ENCODE peak calls at places on chromosomes 4 and X, in four cellular contexts. J is PC-3, M is A549, Z is AG09309. R is an unnamed sample.

GRCh38 chrX:133911816-133912495 is 73.4 kb downstream of the GPC3 start:
- DNase-seq in J (no peak), M (no peak), Z (no peak), R (peak; percentile 4)

GRCh38 chr4:66837496-66837895 is 707.8 kb downstream of the CENPC start:
- DNase-seq in J (no peak), M (no peak), Z (no peak), R (no peak)

GRCh38 chr4:81084029-81084428 is 53.5 kb downstream of the BMP3 start:
- DNase-seq in J (peak; percentile 65), M (peak; percentile 10), Z (peak; percentile 57), R (peak; percentile 82)

GRCh38 chr4:2472187-2472586 is 3.3 kb downstream of the RNF4 start:
- DNase-seq in J (no peak), M (no peak), Z (no peak), R (peak; percentile 34)

GRCh38 chr4:2939383-2940243 is 23.6 kb downstream of the NOP14 start:
- DNase-seq in J (no peak), M (no peak), Z (no peak), R (no peak)

GRCh38 chr4:165443276-165443675 is 64.5 kb downstream of the CPE start:
- DNase-seq in J (no peak), M (no peak), Z (no peak), R (no peak)

GRCh38 chrX:147570483-147570882 is 341.2 kb upstream of the FMR1 start:
- DNase-seq in J (no peak), M (no peak), Z (no peak), R (no peak)

GRCh38 chr4:122142687-122143086 is 9.4 kb upstream of the BLTP1 start:
- DNase-seq in J (no peak), M (no peak), Z (no peak), R (no peak)

GRCh38 chr4:78949735-78950134 is 10.5 kb upstream of the PAQR3 start:
- DNase-seq in J (no peak), M (no peak), Z (no peak), R (no peak)

GRCh38 chr4:145482209-145483021 is 762 bp downstream of the SMAD1 start:
- DNase-seq in J (peak; percentile 66), M (peak; percentile 46), Z (peak; percentile 24), R (peak; percentile 65)

GRCh38 chr4:144645102-144645469 is 870 bp upstream of the HHIP start:
- DNase-seq in J (no peak), M (no peak), Z (no peak), R (no peak)

GRCh38 chrX:120568047-120568446 is 7.3 kb upstream of the CUL4B start:
- DNase-seq in J (no peak), M (no peak), Z (no peak), R (peak; percentile 66)

GRCh38 chrX:111386884-111387283 is 25.1 kb downstream of the DCX start:
- DNase-seq in J (no peak), M (no peak), Z (no peak), R (peak; percentile 0)

GRCh38 chr4:147173797-147174196 is 228.1 kb upstream of the TTC29 start:
- DNase-seq in J (no peak), M (no peak), Z (no peak), R (no peak)

GRCh38 chrX:154761977-154762528 is 611 bp upstream of the DKC1 start:
- DNase-seq in J (no peak), M (no peak), Z (no peak), R (no peak)

GRCh38 chrX:45233541-45233940 is 32.9 kb upstream of the DIPK2B start:
- DNase-seq in J (no peak), M (no peak), Z (no peak), R (peak; percentile 1)

GRCh38 chr4:183601381-183601780 is 57.6 kb downstream of the RWDD4 start:
- DNase-seq in J (no peak), M (no peak), Z (no peak), R (no peak)

GRCh38 chr4:22408474-22408873 is 107.4 kb downstream of the ADGRA3 start:
- DNase-seq in J (no peak), M (no peak), Z (no peak), R (no peak)

GRCh38 chrX:10972731-10973130 is 138.4 kb upstream of the HCCS start:
- DNase-seq in J (no peak), M (no peak), Z (peak; percentile 4), R (no peak)

GRCh38 chrX:106680716-106681115 is 45.8 kb upstream of the RNF128 start:
- DNase-seq in J (no peak), M (no peak), Z (no peak), R (no peak)

GRCh38 chrX:31670245-31670644 is 598.4 kb upstream of the FTHL17 start:
- DNase-seq in J (no peak), M (no peak), Z (no peak), R (no peak)

GRCh38 chr4:8323947-8324555 is 54.5 kb downstream of the HTRA3 start:
- DNase-seq in J (no peak), M (no peak), Z (no peak), R (peak; percentile 90)

GRCh38 chrX:118520206-118520857 is 24.7 kb downstream of the DOCK11 start:
- DNase-seq in J (peak; percentile 5), M (no peak), Z (no peak), R (peak; percentile 56)

GRCh38 chr4:75895744-75896314 is 6.4 kb downstream of the PPEF2 start:
- DNase-seq in J (peak; percentile 31), M (peak; percentile 27), Z (no peak), R (peak; percentile 33)

GRCh38 chr4:75889537-75890199 is 12.6 kb downstream of the PPEF2 start:
- DNase-seq in J (no peak), M (no peak), Z (no peak), R (no peak)

GRCh38 chr4:75891611-75892010 is 10.6 kb downstream of the PPEF2 start:
- DNase-seq in J (no peak), M (no peak), Z (no peak), R (no peak)

DNA sequence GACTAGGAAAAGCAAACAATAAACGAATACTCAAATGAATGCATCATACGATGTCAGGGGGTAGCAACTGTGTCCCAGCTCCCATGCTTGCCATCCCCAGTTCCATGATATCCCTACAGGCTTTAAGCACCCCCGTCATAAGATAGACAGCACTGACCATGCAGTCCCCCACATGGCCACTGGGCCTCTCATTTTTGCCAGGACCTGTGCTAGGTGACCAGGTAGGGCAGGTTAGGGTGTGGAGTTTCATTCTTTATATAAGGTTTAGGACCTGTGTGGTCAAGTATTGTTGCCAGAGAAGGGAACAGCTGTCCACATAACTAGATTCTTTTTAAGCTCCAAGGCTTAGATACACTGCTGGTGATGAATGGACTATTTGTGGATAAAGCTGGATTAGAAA is 9.7 kb downstream of the PPEF2 start:
- DNase-seq in J (peak; percentile 11), M (peak; percentile 5), Z (no peak), R (no peak)
- TF ChIP-seq CTCF in J (peak; percentile 35), M (no peak), Z (peak; percentile 16), R (peak; percentile 18)

DNA sequence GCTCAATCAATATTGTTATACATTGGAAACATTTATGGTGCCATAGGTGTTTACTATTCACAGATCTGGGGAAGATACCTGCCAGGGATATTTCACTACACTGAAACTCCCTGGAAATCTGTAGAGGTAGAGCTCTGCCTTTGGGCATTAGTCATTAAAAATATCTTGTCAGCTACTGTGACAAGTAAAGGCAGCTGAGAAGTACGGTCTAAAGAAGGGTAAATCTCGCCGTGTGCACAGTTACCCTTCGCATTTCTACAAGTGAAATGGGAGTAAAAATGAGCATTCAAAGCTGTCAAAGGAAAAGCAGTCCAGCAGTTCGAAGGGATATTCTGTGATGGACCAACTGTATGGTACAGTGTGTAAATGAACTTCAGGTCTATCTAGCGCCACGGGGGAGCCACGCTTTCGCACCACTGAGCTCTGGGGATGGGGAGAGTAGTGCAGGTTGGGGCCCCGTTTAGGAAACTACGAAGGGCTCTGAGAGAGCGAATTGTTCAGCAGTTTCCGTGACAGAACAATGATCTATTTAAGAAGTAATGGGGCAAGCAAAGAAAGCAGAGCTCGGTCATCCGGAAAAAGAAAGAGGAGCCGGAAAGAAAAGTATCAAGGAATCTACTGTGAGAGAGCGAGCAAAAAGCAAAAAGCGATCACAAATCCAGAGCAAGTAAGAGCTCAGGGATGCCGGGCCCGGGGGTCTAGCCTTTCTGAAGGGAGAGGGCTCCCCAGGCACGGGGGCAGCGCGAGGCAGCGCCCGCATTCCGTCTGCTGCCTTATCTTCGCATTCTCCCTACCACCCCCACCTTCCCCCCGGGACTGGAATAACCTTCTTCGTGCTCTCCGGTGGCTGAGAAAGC is 646 bp downstream of the TIGD4 start:
- DNase-seq in J (peak; percentile 6), M (peak; percentile 5), Z (no peak), R (peak; percentile 27)
- H3K4me3 ChIP-seq in J (peak overlapping the region; percentile 98), M (peak overlapping the region; percentile 84), Z (peak overlapping the region; percentile 74), R (peak overlapping the region; percentile 74)

DNA sequence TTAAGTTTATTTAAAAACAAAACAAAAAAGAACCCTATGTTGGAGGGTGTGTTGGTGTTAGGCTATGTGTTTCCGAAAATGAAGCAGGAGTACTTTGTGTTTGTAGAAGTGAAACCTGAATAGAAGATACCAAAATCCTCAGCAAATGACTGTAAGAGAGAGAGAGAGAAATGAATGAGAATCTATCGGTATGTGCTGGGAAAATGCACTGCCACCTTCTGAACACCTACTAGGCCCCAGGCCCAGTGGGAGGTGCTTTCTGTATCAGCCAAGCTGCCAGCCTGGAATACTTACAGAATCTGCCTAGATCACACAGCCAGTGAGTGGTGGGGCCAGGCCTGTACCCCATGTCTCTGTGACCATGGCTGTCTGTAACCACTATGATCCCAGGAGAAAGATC is 14.9 kb upstream of the PIM2 start:
- DNase-seq in J (no peak), M (no peak), Z (no peak), R (no peak)
- TF ChIP-seq CTCF in J (no peak), M (no peak), Z (no peak), R (no peak)

GRCh38 chrX:38216642-38217041 is 4.0 kb downstream of the SRPX start:
- DNase-seq in J (no peak), M (no peak), Z (no peak), R (no peak)

GRCh38 chrX:38220936-38221386 is 290 bp upstream of the SRPX start:
- DNase-seq in J (no peak), M (no peak), Z (no peak), R (no peak)

GRCh38 chrX:38224160-38224559 is 3.5 kb upstream of the SRPX start:
- DNase-seq in J (no peak), M (no peak), Z (no peak), R (no peak)

GRCh38 chrX:38221391-38221929 is 789 bp upstream of the SRPX start:
- DNase-seq in J (no peak), M (no peak), Z (no peak), R (no peak)

GRCh38 chrX:38220024-38220935 is at the start of gene SRPX:
- DNase-seq in J (peak; percentile 69), M (peak; percentile 52), Z (no peak), R (peak; percentile 17)
- H3K4me3 ChIP-seq in J (peak within 1 kb of the TSS; percentile 75), M (peak within 1 kb of the TSS; percentile 45), Z (peak within 1 kb of the TSS; percentile 64), R (peak within 1 kb of the TSS; percentile 47)

DNA sequence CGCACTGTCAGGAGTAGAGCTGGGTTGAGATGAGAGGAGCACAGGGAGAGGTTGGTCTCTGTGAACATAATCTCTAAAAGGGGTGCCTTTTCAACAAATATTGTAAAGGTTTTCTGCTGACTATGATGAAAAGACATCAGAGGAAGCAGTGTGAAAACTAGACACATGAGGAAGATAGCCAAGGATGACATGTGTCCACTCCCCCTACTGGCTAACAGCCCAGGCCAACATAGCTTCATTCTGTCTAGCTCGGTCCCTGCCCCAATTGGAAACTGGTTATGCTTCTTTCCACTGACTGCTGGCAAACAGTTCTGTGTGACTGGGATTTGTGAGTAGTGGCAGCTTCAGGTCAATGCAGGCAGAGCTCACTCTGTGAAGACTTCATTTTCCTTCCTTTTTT is 115.4 kb upstream of the ESX1 start:
- DNase-seq in J (peak; percentile 85), M (peak; percentile 28), Z (no peak), R (peak; percentile 63)
- TF ChIP-seq CTCF in J (peak; percentile 53), M (no peak), Z (no peak), R (peak; percentile 44)

R was measured in bronchial epithelial cell.